ENCODE peak calls at places on chromosomes 12 and 14, in six cellular contexts. One of them, this sample, is unnamed.
A peak's percentile ranks its signal among the peaks of the same experiment; 100 is the strongest.

GRCh38 chr12:31011336-31011735 is 62.3 kb upstream of the DDX11 start:
- DNase-seq in HFF-Myc: no peak
- DNase-seq in B cell: no peak
- DNase-seq in body of pancreas: no peak
- DNase-seq in RWPE1: no peak
- DNase-seq in keratinocyte: no peak
- DNase-seq in this sample: no peak

GRCh38 chr12:2853626-2854025 is 3.2 kb downstream of the TEX52 start:
- DNase-seq in RWPE1: peak; percentile 69
- DNase-seq in HFF-Myc: peak; percentile 47
- DNase-seq in B cell: peak; percentile 67
- DNase-seq in body of pancreas: peak; percentile 82
- DNase-seq in keratinocyte: no peak
- DNase-seq in this sample: peak; percentile 89

GRCh38 chr12:121799175-121799841 is 4.5 kb upstream of the SETD1B start:
- DNase-seq in B cell: peak; percentile 93
- DNase-seq in RWPE1: peak; percentile 78
- DNase-seq in keratinocyte: no peak
- DNase-seq in HFF-Myc: no peak
- DNase-seq in body of pancreas: peak; percentile 60
- DNase-seq in this sample: peak; percentile 85

GRCh38 chr12:79127268-79127895 is 262.8 kb downstream of the SYT1 start:
- DNase-seq in keratinocyte: no peak
- DNase-seq in RWPE1: peak; percentile 16
- DNase-seq in HFF-Myc: peak; percentile 7
- DNase-seq in B cell: no peak
- DNase-seq in body of pancreas: no peak
- DNase-seq in this sample: peak; percentile 4

GRCh38 chr12:98758331-98758730 is 113.2 kb downstream of the APAF1 start:
- DNase-seq in keratinocyte: no peak
- DNase-seq in body of pancreas: no peak
- DNase-seq in HFF-Myc: no peak
- DNase-seq in RWPE1: no peak
- DNase-seq in B cell: no peak
- DNase-seq in this sample: no peak

GRCh38 chr12:109544955-109545531 is 28.3 kb downstream of the MMAB start:
- DNase-seq in body of pancreas: no peak
- DNase-seq in HFF-Myc: no peak
- DNase-seq in keratinocyte: no peak
- DNase-seq in B cell: no peak
- DNase-seq in RWPE1: peak; percentile 23
- DNase-seq in this sample: no peak

GRCh38 chr12:86663691-86664090 is 407.5 kb upstream of the MGAT4C start:
- DNase-seq in HFF-Myc: no peak
- DNase-seq in body of pancreas: no peak
- DNase-seq in B cell: no peak
- DNase-seq in RWPE1: no peak
- DNase-seq in keratinocyte: no peak
- DNase-seq in this sample: no peak

GRCh38 chr12:48933664-48934311 is 8.5 kb upstream of the FKBP11 start:
- DNase-seq in HFF-Myc: no peak
- DNase-seq in RWPE1: no peak
- DNase-seq in body of pancreas: no peak
- DNase-seq in B cell: no peak
- DNase-seq in keratinocyte: no peak
- DNase-seq in this sample: no peak

GRCh38 chr12:46303039-46303666 is 34.3 kb upstream of the SLC38A1 start:
- DNase-seq in B cell: peak; percentile 14
- DNase-seq in HFF-Myc: peak; percentile 16
- DNase-seq in keratinocyte: peak; percentile 41
- DNase-seq in body of pancreas: peak; percentile 63
- DNase-seq in RWPE1: peak; percentile 30
- DNase-seq in this sample: peak; percentile 53

GRCh38 chr12:57626929-57627445 is 6.0 kb downstream of the B4GALNT1 start:
- DNase-seq in keratinocyte: no peak
- DNase-seq in RWPE1: no peak
- DNase-seq in body of pancreas: no peak
- DNase-seq in B cell: no peak
- DNase-seq in HFF-Myc: no peak
- DNase-seq in this sample: no peak

GRCh38 chr12:18304609-18305008 is 43.3 kb downstream of the PIK3C2G start:
- DNase-seq in HFF-Myc: no peak
- DNase-seq in B cell: no peak
- DNase-seq in RWPE1: no peak
- DNase-seq in keratinocyte: no peak
- DNase-seq in body of pancreas: no peak
- DNase-seq in this sample: no peak

GRCh38 chr14:70000601-70001000 is 121.4 kb downstream of the SMOC1 start:
- DNase-seq in B cell: no peak
- DNase-seq in RWPE1: no peak
- DNase-seq in body of pancreas: no peak
- DNase-seq in HFF-Myc: no peak
- DNase-seq in keratinocyte: no peak
- DNase-seq in this sample: no peak

GRCh38 chr14:98198385-98198784 is 1073.6 kb downstream of the BCL11B start:
- DNase-seq in keratinocyte: no peak
- DNase-seq in body of pancreas: no peak
- DNase-seq in HFF-Myc: no peak
- DNase-seq in RWPE1: no peak
- DNase-seq in B cell: no peak
- DNase-seq in this sample: no peak

GRCh38 chr12:121626853-121627623 is 708 bp downstream of the ORAI1 start:
- DNase-seq in HFF-Myc: peak; percentile 29
- DNase-seq in RWPE1: peak; percentile 54
- DNase-seq in keratinocyte: no peak
- DNase-seq in B cell: peak; percentile 74
- DNase-seq in body of pancreas: peak; percentile 58
- DNase-seq in this sample: peak; percentile 78

GRCh38 chr12:64665506-64665905 is 55.2 kb downstream of the RASSF3 start:
- DNase-seq in keratinocyte: no peak
- DNase-seq in body of pancreas: peak; percentile 66
- DNase-seq in B cell: no peak
- DNase-seq in HFF-Myc: no peak
- DNase-seq in RWPE1: no peak
- DNase-seq in this sample: no peak

GRCh38 chr12:88113871-88114270 is 28.0 kb downstream of the CEP290 start:
- DNase-seq in body of pancreas: no peak
- DNase-seq in HFF-Myc: no peak
- DNase-seq in RWPE1: peak; percentile 0
- DNase-seq in B cell: no peak
- DNase-seq in keratinocyte: no peak
- DNase-seq in this sample: no peak

GRCh38 chr12:125218952-125219351 is 153.7 kb downstream of the AACS start:
- DNase-seq in B cell: no peak
- DNase-seq in keratinocyte: no peak
- DNase-seq in body of pancreas: no peak
- DNase-seq in HFF-Myc: no peak
- DNase-seq in RWPE1: peak; percentile 50
- DNase-seq in this sample: no peak

GRCh38 chr12:87953257-87953860 is 75.8 kb downstream of the C12orf50 start:
- DNase-seq in RWPE1: peak; percentile 34
- DNase-seq in HFF-Myc: peak; percentile 6
- DNase-seq in B cell: no peak
- DNase-seq in body of pancreas: no peak
- DNase-seq in keratinocyte: no peak
- DNase-seq in this sample: peak; percentile 48

GRCh38 chr12:130486146-130486435 is 148.4 kb downstream of the PIWIL1 start:
- DNase-seq in body of pancreas: no peak
- DNase-seq in B cell: no peak
- DNase-seq in RWPE1: no peak
- DNase-seq in HFF-Myc: no peak
- DNase-seq in keratinocyte: no peak
- DNase-seq in this sample: no peak

GRCh38 chr14:53979747-53980642 is 23.4 kb upstream of the BMP4 start:
- DNase-seq in RWPE1: no peak
- DNase-seq in HFF-Myc: peak; percentile 79
- DNase-seq in keratinocyte: no peak
- DNase-seq in B cell: no peak
- DNase-seq in body of pancreas: no peak
- DNase-seq in this sample: no peak

GRCh38 chr14:22898302-22898894 is 15.4 kb downstream of the REM2 start:
- DNase-seq in HFF-Myc: no peak
- DNase-seq in body of pancreas: no peak
- DNase-seq in RWPE1: peak; percentile 70
- DNase-seq in B cell: no peak
- DNase-seq in keratinocyte: no peak
- DNase-seq in this sample: no peak

GRCh38 chr12:2169964-2170363 is 117.2 kb downstream of the CACNA1C start:
- DNase-seq in body of pancreas: no peak
- DNase-seq in HFF-Myc: no peak
- DNase-seq in keratinocyte: no peak
- DNase-seq in RWPE1: no peak
- DNase-seq in B cell: no peak
- DNase-seq in this sample: no peak

GRCh38 chr14:66649515-66649914 is 141.6 kb downstream of the GPHN start:
- DNase-seq in HFF-Myc: no peak
- DNase-seq in RWPE1: no peak
- DNase-seq in B cell: no peak
- DNase-seq in keratinocyte: no peak
- DNase-seq in body of pancreas: no peak
- DNase-seq in this sample: no peak

GRCh38 chr12:94263011-94263786 is 114.8 kb downstream of the PLXNC1 start:
- DNase-seq in HFF-Myc: no peak
- DNase-seq in keratinocyte: no peak
- DNase-seq in B cell: peak; percentile 42
- DNase-seq in RWPE1: no peak
- DNase-seq in body of pancreas: no peak
- DNase-seq in this sample: no peak

GRCh38 chr12:57965766-57966165 is 24.4 kb downstream of the ATP23 start:
- DNase-seq in HFF-Myc: no peak
- DNase-seq in B cell: no peak
- DNase-seq in body of pancreas: no peak
- DNase-seq in RWPE1: no peak
- DNase-seq in keratinocyte: no peak
- DNase-seq in this sample: no peak

GRCh38 chr12:6821674-6822433 is at the start of gene GPR162:
- DNase-seq in keratinocyte: no peak
- DNase-seq in B cell: peak; percentile 57
- DNase-seq in HFF-Myc: no peak
- DNase-seq in body of pancreas: no peak
- DNase-seq in RWPE1: no peak
- DNase-seq in this sample: peak; percentile 82

DNA sequence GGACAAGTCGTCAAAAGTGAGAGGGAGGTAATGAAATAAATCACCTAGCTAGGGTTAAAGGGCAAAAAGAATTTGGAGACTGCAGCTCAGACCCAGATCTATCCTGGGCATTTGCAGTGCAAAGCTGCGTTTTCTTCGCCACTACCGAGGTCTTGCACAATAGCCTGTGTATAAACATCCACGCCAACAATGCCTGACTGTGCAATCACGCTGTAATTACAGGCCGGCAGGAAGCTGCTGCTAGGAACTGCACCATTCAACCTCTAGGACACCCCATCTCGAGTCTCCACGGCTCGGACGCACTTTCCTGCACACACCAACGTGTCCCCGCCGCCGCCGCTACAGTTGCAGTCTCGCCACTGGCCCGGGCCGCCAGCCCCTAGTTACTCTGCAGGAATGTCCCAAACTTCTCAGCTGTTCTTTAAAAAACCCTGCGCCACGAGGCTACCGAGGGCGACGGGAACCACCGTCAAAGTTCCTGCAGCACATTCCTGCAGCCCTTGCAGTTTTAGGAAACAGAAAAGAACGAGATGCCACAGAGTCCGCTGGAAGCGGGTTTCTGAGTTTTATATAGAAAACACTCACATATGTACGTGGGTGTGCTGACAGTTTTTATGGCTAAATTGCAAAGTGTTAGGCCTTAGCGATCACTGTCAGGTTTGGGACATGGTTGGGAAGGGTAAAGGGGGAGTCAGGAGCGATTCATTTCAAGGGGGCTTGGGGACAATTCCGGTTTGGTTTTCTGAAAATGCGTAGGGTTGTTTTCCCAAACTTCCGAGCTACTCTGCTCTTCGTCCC is 65.6 kb upstream of the PTGR2 start:
- DNase-seq in RWPE1: peak; percentile 78
- DNase-seq in B cell: peak; percentile 63
- DNase-seq in body of pancreas: peak; percentile 71
- DNase-seq in HFF-Myc: peak; percentile 56
- DNase-seq in keratinocyte: no peak
- DNase-seq in this sample: peak; percentile 86
- TF ChIP-seq CTCF in RWPE1: peak; percentile 19
- TF ChIP-seq CTCF in B cell: peak; percentile 9
- TF ChIP-seq CTCF in body of pancreas: peak; percentile 32
- TF ChIP-seq CTCF in HFF-Myc: no peak
- TF ChIP-seq CTCF in keratinocyte: peak; percentile 10
- TF ChIP-seq CTCF in this sample: peak; percentile 3

DNA sequence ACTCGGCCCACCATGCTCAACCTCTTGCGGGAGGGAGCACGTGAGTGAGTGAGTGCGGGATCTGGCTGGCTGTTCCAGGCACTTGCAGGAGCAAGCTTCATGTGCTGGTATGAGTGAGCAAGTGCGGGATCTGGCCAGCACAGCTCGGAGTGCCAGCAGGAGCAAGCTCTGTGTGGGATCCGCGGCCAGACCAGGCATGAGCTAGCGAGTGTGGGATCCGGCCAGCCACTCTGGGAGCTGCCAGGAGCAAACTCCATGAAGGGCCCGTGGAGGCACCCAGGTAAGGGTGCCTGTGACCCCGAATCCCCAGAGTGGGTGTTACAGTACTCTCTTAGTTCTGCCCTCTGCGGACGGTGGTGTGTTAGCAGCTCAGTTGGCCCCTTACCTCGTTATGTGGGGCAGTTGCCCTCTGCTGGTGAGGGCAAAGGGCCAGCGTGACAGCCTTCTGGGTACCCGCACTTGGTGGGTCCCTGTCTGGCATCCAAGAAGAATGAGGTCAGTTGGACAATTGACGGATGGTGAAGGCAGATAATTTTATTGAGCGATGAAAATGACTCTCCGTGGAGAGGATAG is 38.3 kb downstream of the RAD51B start:
- DNase-seq in body of pancreas: no peak
- DNase-seq in HFF-Myc: no peak
- DNase-seq in keratinocyte: no peak
- DNase-seq in RWPE1: no peak
- DNase-seq in B cell: no peak
- DNase-seq in this sample: no peak
- TF ChIP-seq CTCF in body of pancreas: no peak
- TF ChIP-seq CTCF in HFF-Myc: no peak
- TF ChIP-seq CTCF in keratinocyte: no peak
- TF ChIP-seq CTCF in RWPE1: no peak
- TF ChIP-seq CTCF in B cell: no peak
- TF ChIP-seq CTCF in this sample: no peak

DNA sequence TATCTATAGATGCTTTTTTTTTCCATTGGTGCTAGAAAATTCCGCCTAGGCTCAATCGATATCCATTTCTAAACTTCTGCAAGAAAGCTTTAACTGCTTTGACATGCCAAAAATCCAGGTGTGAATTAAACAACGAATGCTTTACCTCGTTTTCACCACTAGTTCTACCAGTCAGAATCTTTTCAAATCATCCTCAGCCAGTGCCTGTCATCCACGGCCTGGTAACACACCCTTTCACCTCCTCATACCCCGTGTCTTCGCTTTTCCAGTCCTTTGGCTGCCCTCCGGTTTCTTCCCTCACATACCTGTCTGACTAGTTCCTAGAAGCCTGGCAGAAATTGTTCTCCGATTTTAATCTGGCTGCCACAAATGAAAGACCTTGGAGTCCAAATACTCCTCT is 1.4 kb upstream of the PHC1 start:
- DNase-seq in body of pancreas: peak; percentile 14
- DNase-seq in keratinocyte: peak; percentile 28
- DNase-seq in B cell: peak; percentile 51
- DNase-seq in HFF-Myc: no peak
- DNase-seq in RWPE1: peak; percentile 50
- DNase-seq in this sample: peak; percentile 24
- TF ChIP-seq CTCF in body of pancreas: no peak
- TF ChIP-seq CTCF in keratinocyte: peak; percentile 18
- TF ChIP-seq CTCF in B cell: peak; percentile 49
- TF ChIP-seq CTCF in HFF-Myc: no peak
- TF ChIP-seq CTCF in RWPE1: no peak
- TF ChIP-seq CTCF in this sample: no peak

GRCh38 chr12:123150804-123151678 is at the start of gene PITPNM2:
- DNase-seq in B cell: peak; percentile 93
- DNase-seq in keratinocyte: no peak
- DNase-seq in RWPE1: peak; percentile 58
- DNase-seq in HFF-Myc: no peak
- DNase-seq in body of pancreas: peak; percentile 67
- DNase-seq in this sample: peak; percentile 92
- TF ChIP-seq CTCF in B cell: no peak
- TF ChIP-seq CTCF in keratinocyte: peak; percentile 44
- TF ChIP-seq CTCF in RWPE1: peak; percentile 63
- TF ChIP-seq CTCF in HFF-Myc: no peak
- TF ChIP-seq CTCF in body of pancreas: peak; percentile 71
- TF ChIP-seq CTCF in this sample: no peak